ENCODE peak calls at places on chromosomes 6 and 20, in seven cellular contexts. A is NT2/D1, Q is stomach, G is uterus, V is PC-3, N is ovary, O is PC-9. F is an unnamed sample.
A peak's percentile ranks its signal among the peaks of the same experiment; 100 is the strongest.

GRCh38 chr6:157996201-157996712 is 14.6 kb downstream of the SYNJ2 start:
- DNase-seq in A (no peak), Q (no peak), G (no peak), V (no peak), N (no peak), O (no peak), F (no peak)

GRCh38 chr20:53220482-53221307 is 248.5 kb downstream of the TSHZ2 start:
- DNase-seq in A (no peak), Q (no peak), G (no peak), V (no peak), N (no peak), O (no peak), F (no peak)

GRCh38 chr6:126077810-126078791 is 91.8 kb downstream of the TRMT11 start:
- DNase-seq in A (no peak), Q (no peak), G (peak; percentile 79), V (no peak), N (no peak), O (no peak), F (no peak)

GRCh38 chr20:59765599-59766177 is 161.3 kb downstream of the PHACTR3 start:
- DNase-seq in A (no peak), Q (no peak), G (no peak), V (peak; percentile 28), N (no peak), O (peak; percentile 17), F (no peak)

GRCh38 chr20:62675156-62675871 is 33.0 kb downstream of the SLCO4A1 start:
- DNase-seq in A (no peak), Q (no peak), G (no peak), V (peak; percentile 36), N (no peak), O (no peak), F (peak; percentile 26)

GRCh38 chr6:38876470-38876869 is 161.4 kb downstream of the DNAH8 start:
- DNase-seq in A (no peak), Q (no peak), G (no peak), V (no peak), N (no peak), O (no peak), F (no peak)

GRCh38 chr6:48689498-48689897 is 578.5 kb upstream of the PTCHD4 start:
- DNase-seq in A (no peak), Q (no peak), G (no peak), V (peak; percentile 3), N (no peak), O (no peak), F (no peak)

GRCh38 chr20:32893878-32894483 is 35.3 kb downstream of the EFCAB8 start:
- DNase-seq in A (no peak), Q (no peak), G (no peak), V (peak; percentile 6), N (no peak), O (peak; percentile 20), F (no peak)

GRCh38 chr6:150492507-150492906 is 107.2 kb upstream of the PLEKHG1 start:
- DNase-seq in A (no peak), Q (no peak), G (no peak), V (peak; percentile 82), N (no peak), O (peak; percentile 79), F (no peak)

GRCh38 chr6:45436544-45437440 is 59.1 kb upstream of the SUPT3H start:
- DNase-seq in A (no peak), Q (no peak), G (no peak), V (peak; percentile 65), N (no peak), O (no peak), F (peak; percentile 70)

GRCh38 chr20:63124092-63124781 is 91.7 kb downstream of the YTHDF1 start:
- DNase-seq in A (no peak), Q (no peak), G (no peak), V (peak; percentile 95), N (no peak), O (no peak), F (no peak)

GRCh38 chr6:2197177-2197671 is 48.2 kb downstream of the GMDS start:
- DNase-seq in A (no peak), Q (no peak), G (no peak), V (peak; percentile 69), N (no peak), O (no peak), F (peak; percentile 53)

GRCh38 chr6:21100959-21101358 is 492.6 kb upstream of the SOX4 start:
- DNase-seq in A (no peak), Q (no peak), G (no peak), V (no peak), N (no peak), O (no peak), F (no peak)

GRCh38 chr6:87501809-87502572 is 29.2 kb downstream of the SLC35A1 start:
- DNase-seq in A (no peak), Q (no peak), G (no peak), V (no peak), N (no peak), O (no peak), F (no peak)

GRCh38 chr20:5569021-5569420 is 181.2 kb upstream of the SHLD1 start:
- DNase-seq in A (no peak), Q (no peak), G (no peak), V (peak; percentile 84), N (no peak), O (peak; percentile 31), F (peak; percentile 14)

GRCh38 chr6:114432380-114432779 is 89.6 kb upstream of the HS3ST5 start:
- DNase-seq in A (no peak), Q (no peak), G (no peak), V (no peak), N (no peak), O (no peak), F (no peak)

GRCh38 chr6:24910331-24910849 is 25.4 kb downstream of the RIPOR2 start:
- DNase-seq in A (no peak), Q (no peak), G (peak; percentile 55), V (no peak), N (peak; percentile 28), O (no peak), F (peak; percentile 47)
- H3K4me1 ChIP-seq in A (no peaks in the 10 kb centered on the region), Q (peaks cover 27% of the 10 kb centered on the region), G (no peaks in the 10 kb centered on the region), V (peaks cover 32% of the 10 kb centered on the region), N (no peaks in the 10 kb centered on the region), O (peaks cover 15% of the 10 kb centered on the region), F (peaks cover 34% of the 10 kb centered on the region)

DNA sequence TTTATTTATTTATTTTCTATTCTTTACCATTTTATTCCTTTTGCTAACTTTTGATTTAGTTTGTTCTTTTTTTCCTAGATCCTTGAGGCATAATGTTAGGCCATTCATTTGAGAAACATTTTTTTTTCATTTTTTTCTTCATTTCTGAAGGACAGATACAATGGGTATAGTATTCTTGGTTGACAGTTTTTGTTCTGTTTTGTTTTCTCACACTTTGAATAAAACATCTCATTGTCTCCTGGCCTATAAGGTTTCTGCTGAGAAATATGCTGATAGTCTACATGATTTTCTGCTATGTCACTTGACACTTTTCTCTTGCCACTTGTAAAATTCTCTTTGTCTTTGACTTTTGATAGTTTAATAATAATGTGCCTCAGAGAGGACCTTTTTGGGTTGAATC is 294.6 kb upstream of the EPHA7 start:
- DNase-seq in A (no peak), Q (no peak), G (no peak), V (no peak), N (no peak), O (no peak), F (no peak)
- H3K4me1 ChIP-seq in A (no peaks in the 10 kb centered on the region), Q (no peaks in the 10 kb centered on the region), G (no peaks in the 10 kb centered on the region), V (no peaks in the 10 kb centered on the region), N (no peaks in the 10 kb centered on the region), O (no peaks in the 10 kb centered on the region), F (no peaks in the 10 kb centered on the region)

GRCh38 chr20:44187054-44187762 is at the start of gene JPH2:
- DNase-seq in A (peak; percentile 67), Q (peak; percentile 39), G (peak; percentile 79), V (peak; percentile 91), N (peak; percentile 46), O (peak; percentile 89), F (peak; percentile 95)

GRCh38 chr20:44186201-44186600 is 787 bp downstream of the JPH2 start:
- DNase-seq in A (no peak), Q (no peak), G (no peak), V (no peak), N (no peak), O (no peak), F (no peak)

GRCh38 chr20:44187763-44188709 is 1.0 kb upstream of the JPH2 start:
- DNase-seq in A (no peak), Q (no peak), G (peak; percentile 59), V (peak; percentile 39), N (no peak), O (no peak), F (no peak)

GRCh38 chr20:44185574-44185973 is 1.4 kb downstream of the JPH2 start:
- DNase-seq in A (no peak), Q (no peak), G (no peak), V (no peak), N (no peak), O (no peak), F (no peak)

GRCh38 chr20:44186674-44187053 is 324 bp downstream of the JPH2 start:
- DNase-seq in A (no peak), Q (no peak), G (no peak), V (no peak), N (no peak), O (no peak), F (peak; percentile 59)
- H3K4me1 ChIP-seq in A (peaks cover 15% of the 10 kb centered on the region), Q (peaks cover 14% of the 10 kb centered on the region), G (peaks cover 13% of the 10 kb centered on the region), V (peaks cover 41% of the 10 kb centered on the region), N (peaks cover 2% of the 10 kb centered on the region), O (peaks cover 75% of the 10 kb centered on the region), F (peaks cover 48% of the 10 kb centered on the region)

GRCh38 chr6:7165736-7166296 is 58.1 kb downstream of the RREB1 start:
- DNase-seq in A (no peak), Q (no peak), G (no peak), V (no peak), N (no peak), O (no peak), F (no peak)

GRCh38 chr6:7169296-7169721 is 61.5 kb downstream of the RREB1 start:
- DNase-seq in A (no peak), Q (no peak), G (peak; percentile 49), V (no peak), N (no peak), O (no peak), F (no peak)

GRCh38 chr6:7164536-7165001 is 56.8 kb downstream of the RREB1 start:
- DNase-seq in A (no peak), Q (no peak), G (no peak), V (no peak), N (no peak), O (no peak), F (no peak)

GRCh38 chr6:7165002-7165735 is 57.4 kb downstream of the RREB1 start:
- DNase-seq in A (no peak), Q (peak; percentile 63), G (no peak), V (no peak), N (no peak), O (no peak), F (peak; percentile 71)

DNA sequence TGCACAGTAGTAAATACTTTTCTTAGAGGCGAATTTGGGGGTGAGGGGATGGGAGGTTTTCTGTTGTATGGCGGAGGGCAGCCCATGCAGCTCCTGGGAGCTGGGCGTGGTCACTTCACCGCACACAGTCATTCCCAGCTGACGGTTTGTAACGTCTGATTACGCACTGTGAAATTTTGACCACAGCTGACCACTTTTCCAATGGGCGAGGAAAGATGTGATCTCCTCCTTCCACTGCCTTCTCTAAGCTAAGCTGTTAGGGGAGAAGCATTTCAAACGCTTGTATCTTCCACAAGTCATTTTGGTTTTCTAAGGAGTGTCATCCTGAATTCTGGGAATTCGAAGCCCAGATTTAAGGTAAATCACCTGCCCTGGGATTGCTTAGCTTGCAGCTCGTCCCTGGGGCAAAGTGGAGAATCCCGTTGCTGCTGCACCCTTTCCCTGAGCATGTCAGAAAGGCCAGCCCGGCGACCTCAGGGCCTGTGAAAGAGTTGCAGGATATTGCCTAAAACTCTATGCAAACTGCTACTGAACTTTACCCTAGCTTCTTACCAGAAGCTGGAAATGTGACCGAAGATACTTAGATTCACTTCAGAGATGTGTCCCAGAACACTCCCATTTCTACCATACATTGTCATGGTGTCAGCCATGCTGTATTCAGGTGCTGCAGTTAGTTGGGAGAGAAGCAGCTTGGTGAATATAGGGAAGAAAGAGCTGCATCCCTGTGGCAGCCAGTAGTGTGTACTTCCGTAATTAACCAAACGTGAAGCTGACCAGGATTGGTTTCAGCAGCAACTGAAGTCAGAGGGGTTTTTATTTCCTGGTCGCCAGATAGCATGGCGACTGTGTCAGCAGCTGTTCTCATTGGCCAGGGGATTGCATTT is 58.9 kb downstream of the RREB1 start:
- DNase-seq in A (no peak), Q (no peak), G (no peak), V (no peak), N (no peak), O (no peak), F (peak; percentile 84)
- H3K4me1 ChIP-seq in A (peaks cover 23% of the 10 kb centered on the region), Q (peaks cover 96% of the 10 kb centered on the region), G (peaks cover 14% of the 10 kb centered on the region), V (peaks cover 18% of the 10 kb centered on the region), N (peaks cover 28% of the 10 kb centered on the region), O (peaks cover 13% of the 10 kb centered on the region), F (peaks cover 51% of the 10 kb centered on the region)